ENCODE peak calls at places on chromosome 22, in six cellular contexts. T, M, B, H, D and A are unnamed samples.

GRCh38 chr22:37968452-37969251 is 15.2 kb downstream of the POLR2F start:
- DNase-seq in T (no peak), M (no peak), B (no peak), H (no peak), D (no peak), A (no peak)

GRCh38 chr22:40342521-40342920 is 3.8 kb upstream of the ADSL start:
- DNase-seq in T (no peak), M (no peak), B (no peak), H (no peak), D (no peak), A (no peak)

GRCh38 chr22:41327124-41327523 is 25.8 kb downstream of the ZC3H7B start:
- DNase-seq in T (no peak), M (no peak), B (no peak), H (no peak), D (no peak), A (no peak)

GRCh38 chr22:49763138-49763537 is 64.5 kb downstream of the BRD1 start:
- DNase-seq in T (no peak), M (no peak), B (no peak), H (no peak), D (no peak), A (no peak)

GRCh38 chr22:45019861-45020655 is 10.3 kb upstream of the PHF21B start:
- DNase-seq in T (no peak), M (no peak), B (no peak), H (no peak), D (no peak), A (no peak)

GRCh38 chr22:37008365-37008764 is 10.9 kb downstream of the TST start:
- DNase-seq in T (no peak), M (no peak), B (no peak), H (no peak), D (no peak), A (no peak)

GRCh38 chr22:30317778-30318177 is 9.0 kb downstream of the TBC1D10A start:
- DNase-seq in T (no peak), M (no peak), B (no peak), H (no peak), D (no peak), A (no peak)

GRCh38 chr22:27257987-27258386 is 543.6 kb downstream of the MN1 start:
- DNase-seq in T (no peak), M (no peak), B (no peak), H (no peak), D (no peak), A (no peak)

GRCh38 chr22:47153854-47154542 is 391.5 kb downstream of the TBC1D22A start:
- DNase-seq in T (no peak), M (peak), B (no peak), H (no peak), D (no peak), A (no peak)

GRCh38 chr22:36343070-36343719 is 44.6 kb downstream of the MYH9 start:
- DNase-seq in T (no peak), M (no peak), B (no peak), H (no peak), D (no peak), A (no peak)

GRCh38 chr22:35394011-35394312 is 6.0 kb upstream of the MCM5 start:
- DNase-seq in T (no peak), M (no peak), B (no peak), H (no peak), D (no peak), A (no peak)

GRCh38 chr22:26259510-26259909 is 90.2 kb downstream of the SEZ6L start:
- DNase-seq in T (peak), M (peak), B (no peak), H (no peak), D (no peak), A (peak)

GRCh38 chr22:37010976-37011375 is 8.3 kb downstream of the TST start:
- DNase-seq in T (no peak), M (no peak), B (no peak), H (no peak), D (no peak), A (no peak)

GRCh38 chr22:37396488-37397084 is 30.7 kb downstream of the ELFN2 start:
- DNase-seq in T (no peak), M (no peak), B (no peak), H (no peak), D (no peak), A (no peak)

GRCh38 chr22:28424427-28425080 is 255.1 kb downstream of the TTC28 start:
- DNase-seq in T (peak), M (peak), B (no peak), H (peak), D (no peak), A (no peak)

GRCh38 chr22:43901976-43902643 is 10.3 kb upstream of the PNPLA5 start:
- DNase-seq in T (peak), M (peak), B (no peak), H (peak), D (no peak), A (no peak)

GRCh38 chr22:35384973-35385588 is 4.2 kb downstream of the HMOX1 start:
- DNase-seq in T (no peak), M (no peak), B (no peak), H (no peak), D (no peak), A (no peak)

GRCh38 chr22:35506259-35506570 is 34.4 kb upstream of the RASD2 start:
- DNase-seq in T (no peak), M (peak), B (no peak), H (peak), D (no peak), A (no peak)

GRCh38 chr22:31678748-31679147 is 16.7 kb upstream of the PISD start:
- DNase-seq in T (no peak), M (no peak), B (no peak), H (no peak), D (no peak), A (no peak)